ENCODE peak calls at places on chromosomes 13 and 19, in six cellular contexts. A, F, Z, Q, G and W are unnamed samples.

GRCh38 chr13:113023217-113023597 is 54.2 kb downstream of the MCF2L start:
- DNase-seq in A (no peak), F (no peak), Z (peak; percentile 5), Q (peak; percentile 75), G (peak; percentile 38), W (no peak)

GRCh38 chr13:29573190-29573589 is 22.3 kb downstream of the SLC7A1 start:
- DNase-seq in A (no peak), F (no peak), Z (no peak), Q (peak; percentile 39), G (peak; percentile 19), W (peak; percentile 48)

GRCh38 chr19:9597027-9597426 is 12.7 kb upstream of the ZNF121 start:
- DNase-seq in A (peak; percentile 99), F (peak; percentile 86), Z (peak; percentile 13), Q (no peak), G (peak; percentile 9), W (peak; percentile 72)

GRCh38 chr13:77391475-77391874 is 64.6 kb upstream of the MYCBP2 start:
- DNase-seq in A (no peak), F (no peak), Z (no peak), Q (no peak), G (no peak), W (no peak)

GRCh38 chr13:48094404-48094780 is 512 bp downstream of the MED4 start:
- DNase-seq in A (no peak), F (no peak), Z (peak; percentile 41), Q (peak; percentile 58), G (peak; percentile 33), W (peak; percentile 4)

GRCh38 chr13:42740753-42741152 is 40.6 kb upstream of the FAM216B start:
- DNase-seq in A (peak; percentile 23), F (peak; percentile 7), Z (no peak), Q (no peak), G (peak; percentile 49), W (no peak)

GRCh38 chr13:76830805-76831204 is 55.4 kb downstream of the KCTD12 start:
- DNase-seq in A (no peak), F (no peak), Z (no peak), Q (no peak), G (no peak), W (no peak)

GRCh38 chr19:40578442-40578908 is 1.8 kb downstream of the SHKBP1 start:
- DNase-seq in A (peak; percentile 23), F (no peak), Z (peak; percentile 31), Q (peak; percentile 90), G (peak; percentile 28), W (no peak)

GRCh38 chr13:111233080-111233479 is 87.4 kb upstream of the TEX29 start:
- DNase-seq in A (no peak), F (no peak), Z (no peak), Q (no peak), G (no peak), W (no peak)

GRCh38 chr13:59776924-59777690 is 386.6 kb downstream of the DIAPH3 start:
- DNase-seq in A (peak; percentile 86), F (no peak), Z (peak; percentile 48), Q (no peak), G (peak; percentile 75), W (peak; percentile 88)

GRCh38 chr19:46618670-46619231 is 6.1 kb downstream of the PTGIR start:
- DNase-seq in A (no peak), F (no peak), Z (no peak), Q (no peak), G (no peak), W (no peak)

GRCh38 chr19:17420267-17420924 is 549 bp downstream of the MVB12A start:
- DNase-seq in A (peak; percentile 38), F (no peak), Z (peak; percentile 41), Q (peak; percentile 80), G (peak; percentile 67), W (no peak)

GRCh38 chr19:17385878-17386611 is 8.0 kb downstream of the CCDC194 start:
- DNase-seq in A (peak; percentile 62), F (no peak), Z (peak; percentile 57), Q (peak; percentile 92), G (peak; percentile 64), W (peak; percentile 51)

GRCh38 chr13:19324325-19324724 is 142.7 kb upstream of the TUBA3C start:
- DNase-seq in A (no peak), F (no peak), Z (no peak), Q (no peak), G (no peak), W (no peak)

GRCh38 chr19:13461536-13461935 is 44.7 kb downstream of the CACNA1A start:
- DNase-seq in A (no peak), F (no peak), Z (no peak), Q (peak; percentile 46), G (no peak), W (no peak)

GRCh38 chr13:26508885-26509284 is 48.6 kb upstream of the WASF3 start:
- DNase-seq in A (peak; percentile 88), F (no peak), Z (peak; percentile 50), Q (no peak), G (no peak), W (peak; percentile 98)

GRCh38 chr19:14502334-14503092 is 6.6 kb upstream of the GIPC1 start:
- DNase-seq in A (peak; percentile 76), F (no peak), Z (no peak), Q (no peak), G (no peak), W (no peak)

GRCh38 chr19:14081797-14082674 is 3.5 kb downstream of the C19orf67 start:
- DNase-seq in A (peak; percentile 17), F (no peak), Z (no peak), Q (no peak), G (no peak), W (no peak)

GRCh38 chr19:35194022-35194984 is 34.2 kb downstream of the FAM187B start:
- DNase-seq in A (no peak), F (no peak), Z (no peak), Q (peak; percentile 13), G (no peak), W (no peak)

GRCh38 chr13:51585234-51585672 is 991 bp downstream of the WDFY2 start:
- DNase-seq in A (no peak), F (no peak), Z (peak; percentile 44), Q (no peak), G (peak; percentile 40), W (peak; percentile 26)

GRCh38 chr19:1104452-1105216 is 840 bp downstream of the GPX4 start:
- DNase-seq in A (peak; percentile 70), F (no peak), Z (peak; percentile 84), Q (peak; percentile 92), G (peak; percentile 60), W (peak; percentile 67)

GRCh38 chr13:112616586-112617381 is 28.8 kb upstream of the TUBGCP3 start:
- DNase-seq in A (peak; percentile 53), F (peak; percentile 55), Z (peak; percentile 60), Q (peak; percentile 78), G (peak; percentile 53), W (peak; percentile 23)

GRCh38 chr13:112917056-112917664 is 51.9 kb upstream of the MCF2L start:
- DNase-seq in A (no peak), F (no peak), Z (no peak), Q (no peak), G (no peak), W (no peak)

GRCh38 chr13:28313579-28313978 is 175.2 kb downstream of the PAN3 start:
- DNase-seq in A (no peak), F (peak; percentile 28), Z (peak; percentile 36), Q (peak; percentile 63), G (peak; percentile 66), W (peak; percentile 55)

GRCh38 chr13:48265217-48265815 is 32.3 kb downstream of the ITM2B start:
- DNase-seq in A (no peak), F (no peak), Z (no peak), Q (no peak), G (no peak), W (no peak)

GRCh38 chr13:106473174-106473573 is 62.3 kb downstream of the EFNB2 start:
- DNase-seq in A (no peak), F (no peak), Z (no peak), Q (no peak), G (no peak), W (no peak)

GRCh38 chr19:2631213-2631821 is 71.2 kb downstream of the GNG7 start:
- DNase-seq in A (peak; percentile 31), F (no peak), Z (no peak), Q (no peak), G (peak; percentile 13), W (peak; percentile 48)

GRCh38 chr13:101627556-101627943 is 175.1 kb downstream of the ITGBL1 start:
- DNase-seq in A (peak; percentile 55), F (no peak), Z (peak; percentile 29), Q (no peak), G (peak; percentile 36), W (peak; percentile 62)
- H3K9ac ChIP-seq in A (peak overlapping the region; percentile 43), F (no peak overlapping the region), Z (peak overlapping the region; percentile 90), Q (no peak overlapping the region), G (peak overlapping the region; percentile 68), W (no peak overlapping the region)

GRCh38 chr13:99377641-99378040 is 70.4 kb upstream of the GPR183 start:
- DNase-seq in A (no peak), F (no peak), Z (no peak), Q (peak; percentile 38), G (no peak), W (no peak)
- H3K4me1 ChIP-seq in A (no peaks in the 10 kb centered on the region), F (no peaks in the 10 kb centered on the region), Z (peaks cover 5% of the 10 kb centered on the region), Q (no peaks in the 10 kb centered on the region), G (no peaks in the 10 kb centered on the region), W (no peaks in the 10 kb centered on the region)

GRCh38 chr13:114128624-114129522 is 3.5 kb downstream of the RASA3 start:
- DNase-seq in A (peak; percentile 77), F (peak; percentile 72), Z (peak; percentile 98), Q (no peak), G (peak; percentile 96), W (peak; percentile 85)

GRCh38 chr13:114125589-114125988 is 6.8 kb downstream of the RASA3 start:
- DNase-seq in A (no peak), F (no peak), Z (no peak), Q (no peak), G (no peak), W (no peak)

GRCh38 chr13:114127473-114128347 is 4.7 kb downstream of the RASA3 start:
- DNase-seq in A (no peak), F (no peak), Z (no peak), Q (no peak), G (peak; percentile 32), W (no peak)

GRCh38 chr13:114128348-114128623 is 4.1 kb downstream of the RASA3 start:
- DNase-seq in A (no peak), F (no peak), Z (no peak), Q (no peak), G (no peak), W (no peak)

GRCh38 chr13:114126789-114127472 is 5.5 kb downstream of the RASA3 start:
- DNase-seq in A (no peak), F (no peak), Z (no peak), Q (no peak), G (no peak), W (no peak)
- H3K9ac ChIP-seq in A (no peak overlapping the region), F (no peak overlapping the region), Z (peak overlapping the region; percentile 96), Q (no peak overlapping the region), G (no peak overlapping the region), W (no peak overlapping the region)

GRCh38 chr19:38662508-38663155 is 15.2 kb downstream of the ACTN4 start:
- DNase-seq in A (no peak), F (no peak), Z (no peak), Q (no peak), G (no peak), W (no peak)

GRCh38 chr19:38663957-38664502 is 16.6 kb downstream of the ACTN4 start:
- DNase-seq in A (no peak), F (no peak), Z (no peak), Q (no peak), G (no peak), W (no peak)

GRCh38 chr19:38661996-38662395 is 14.5 kb downstream of the ACTN4 start:
- DNase-seq in A (peak; percentile 91), F (no peak), Z (no peak), Q (no peak), G (peak; percentile 26), W (no peak)

GRCh38 chr19:38664503-38665211 is 17.2 kb downstream of the ACTN4 start:
- DNase-seq in A (no peak), F (no peak), Z (no peak), Q (peak; percentile 74), G (peak; percentile 23), W (no peak)

GRCh38 chr19:38663156-38663651 is 15.8 kb downstream of the ACTN4 start:
- DNase-seq in A (no peak), F (no peak), Z (no peak), Q (no peak), G (no peak), W (no peak)
- H3K4me1 ChIP-seq in A (peaks cover 94% of the 10 kb centered on the region), F (peaks cover 86% of the 10 kb centered on the region), Z (peaks cover 54% of the 10 kb centered on the region), Q (peaks cover 46% of the 10 kb centered on the region), G (peaks cover 78% of the 10 kb centered on the region), W (peaks cover 52% of the 10 kb centered on the region)